ENCODE peak calls at places on chromosome 3, in eight cellular contexts. C, E, J, B, F, Q, O and S are unnamed samples. For H3K9me3, the result is how much of the 10 kb centered on the place peaks cover.

GRCh38 chr3:123038751-123039150 is 11.2 kb upstream of the SEMA5B start:
- DNase-seq in J (no peak), E (no peak), B (no peak), O (no peak), F (no peak), Q (no peak), C (no peak), S (no peak)

GRCh38 chr3:175940243-175940642 is 1081.1 kb downstream of the NAALADL2 start:
- DNase-seq in B (no peak), C (no peak), F (no peak), Q (no peak), E (no peak), J (no peak), O (no peak), S (no peak)

GRCh38 chr3:183306798-183307671 is 54.0 kb downstream of the B3GNT5 start:
- DNase-seq in E (peak), F (peak), B (peak), O (no peak), Q (no peak), C (no peak), J (peak), S (peak)

GRCh38 chr3:54243262-54243931 is 121.0 kb downstream of the CACNA2D3 start:
- DNase-seq in F (no peak), E (no peak), Q (no peak), C (no peak), J (no peak), B (peak), O (peak), S (no peak)

GRCh38 chr3:187705164-187705563 is 2.8 kb upstream of the RTP2 start:
- DNase-seq in Q (no peak), O (no peak), J (no peak), F (no peak), B (no peak), E (no peak), C (no peak), S (no peak)

GRCh38 chr3:172351895-172352466 is 96.3 kb downstream of the GHSR start:
- DNase-seq in J (no peak), O (no peak), C (no peak), Q (no peak), F (no peak), B (no peak), E (no peak), S (no peak)

GRCh38 chr3:123449986-123450474 is 1.1 kb upstream of the ADCY5 start:
- DNase-seq in E (no peak), C (no peak), Q (no peak), F (no peak), J (peak), B (no peak), O (no peak), S (no peak)

GRCh38 chr3:152554980-152555379 is 280.0 kb upstream of the P2RY1 start:
- DNase-seq in C (no peak), J (no peak), Q (no peak), E (no peak), O (no peak), F (no peak), B (no peak), S (no peak)

GRCh38 chr3:47440131-47440530 is 35.6 kb downstream of the SCAP start:
- DNase-seq in B (no peak), F (no peak), O (peak), C (no peak), E (no peak), Q (no peak), J (no peak), S (no peak)

GRCh38 chr3:57179580-57180410 is 14.6 kb upstream of the IL17RD start:
- DNase-seq in Q (no peak), B (no peak), F (no peak), O (peak), J (no peak), E (no peak), C (no peak), S (no peak)

GRCh38 chr3:187744169-187745151 is 808 bp downstream of the BCL6 start:
- DNase-seq in E (peak), J (peak), Q (no peak), B (peak), F (no peak), O (no peak), C (no peak), S (no peak)

GRCh38 chr3:67418539-67419529 is 235.6 kb downstream of the SUCLG2 start:
- DNase-seq in E (no peak), J (no peak), F (no peak), Q (no peak), C (no peak), B (no peak), O (no peak), S (no peak)

GRCh38 chr3:127988770-127989518 is 63.3 kb upstream of the SEC61A1 start:
- DNase-seq in O (no peak), E (no peak), B (no peak), Q (no peak), J (no peak), C (peak), F (no peak), S (no peak)

GRCh38 chr3:9552252-9552999 is 1.2 kb downstream of the LHFPL4 start:
- DNase-seq in Q (no peak), B (peak), E (no peak), J (peak), O (no peak), C (no peak), F (no peak), S (no peak)

GRCh38 chr3:195907730-195908438 is 467 bp downstream of the TNK2 start:
- DNase-seq in J (peak), C (no peak), Q (no peak), E (peak), B (peak), O (no peak), F (no peak), S (no peak)

GRCh38 chr3:40306336-40306735 is 3.2 kb upstream of the EIF1B start:
- DNase-seq in F (no peak), E (no peak), B (no peak), J (no peak), O (no peak), C (no peak), Q (no peak), S (no peak)

GRCh38 chr3:20039082-20039764 is 1.0 kb upstream of the KAT2B start:
- DNase-seq in O (no peak), F (no peak), Q (no peak), E (no peak), B (no peak), J (no peak), C (no peak), S (no peak)

GRCh38 chr3:169218314-169218983 is 445.1 kb downstream of the MECOM start:
- DNase-seq in Q (no peak), E (no peak), F (no peak), O (peak), J (no peak), B (peak), C (peak), S (no peak)

GRCh38 chr3:41508063-41508696 is 308.9 kb downstream of the CTNNB1 start:
- DNase-seq in E (no peak), B (no peak), Q (no peak), F (no peak), C (peak), O (no peak), J (no peak), S (no peak)

GRCh38 chr3:25592510-25592968 is 72.2 kb downstream of the TOP2B start:
- DNase-seq in C (peak), O (peak), E (peak), B (no peak), J (no peak), Q (no peak), F (no peak), S (no peak)

GRCh38 chr3:52535411-52536111 is 844 bp upstream of the UQCC5 start:
- DNase-seq in B (no peak), O (no peak), E (no peak), J (no peak), C (no peak), Q (no peak), F (no peak), S (no peak)

GRCh38 chr3:18559323-18559972 is 134.3 kb upstream of the SATB1 start:
- DNase-seq in B (peak), J (no peak), O (peak), Q (no peak), E (no peak), F (no peak), C (peak), S (no peak)

GRCh38 chr3:71423151-71423906 is 160.2 kb downstream of the FOXP1 start:
- DNase-seq in Q (no peak), F (peak), E (no peak), B (no peak), J (no peak), O (no peak), C (no peak), S (peak)

GRCh38 chr3:42843730-42844713 is 31.7 kb downstream of the CYP8B1 start:
- DNase-seq in J (no peak), B (no peak), Q (no peak), O (no peak), C (no peak), F (no peak), E (peak), S (no peak)

GRCh38 chr3:20857636-20858035 is 671.6 kb upstream of the SGO1 start:
- DNase-seq in F (no peak), J (no peak), Q (no peak), E (no peak), O (no peak), C (no peak), B (no peak), S (no peak)

GRCh38 chr3:127735767-127736693 is 63.3 kb downstream of the ABTB1 start:
- DNase-seq in E (peak), Q (no peak), J (no peak), O (no peak), B (no peak), F (no peak), C (no peak), S (peak)

GRCh38 chr3:156395961-156396700 is 158.8 kb downstream of the SSR3 start:
- DNase-seq in Q (no peak), C (no peak), E (no peak), B (no peak), J (no peak), F (no peak), O (peak), S (no peak)

GRCh38 chr3:142019794-142020320 is 129.5 kb downstream of the TFDP2 start:
- DNase-seq in J (no peak), O (no peak), E (no peak), C (no peak), B (no peak), F (no peak), Q (no peak), S (no peak)

GRCh38 chr3:42476225-42477160 is 25.9 kb upstream of the VIPR1 start:
- DNase-seq in F (no peak), Q (peak), B (peak), E (no peak), J (no peak), C (no peak), O (no peak), S (peak)

GRCh38 chr3:32410367-32411246 is 19.0 kb downstream of the CMTM7 start:
- DNase-seq in C (no peak), Q (no peak), O (no peak), J (no peak), F (no peak), B (no peak), E (no peak), S (peak)

GRCh38 chr3:190229632-190230424 is 92.4 kb downstream of the CLDN1 start:
- DNase-seq in Q (no peak), F (no peak), E (no peak), O (peak), C (no peak), J (no peak), B (no peak), S (no peak)

GRCh38 chr3:150147776-150148175 is 177.1 kb upstream of the PFN2 start:
- DNase-seq in O (no peak), J (no peak), Q (peak), B (no peak), C (no peak), F (no peak), E (no peak), S (no peak)

GRCh38 chr3:195180490-195181106 is 90.4 kb downstream of the XXYLT1 start:
- DNase-seq in F (no peak), C (no peak), J (peak), B (no peak), E (peak), Q (no peak), O (no peak), S (no peak)

GRCh38 chr3:147699175-147699838 is 290.1 kb downstream of the ZIC1 start:
- DNase-seq in F (no peak), O (no peak), E (no peak), J (no peak), C (peak), Q (no peak), B (no peak), S (no peak)

GRCh38 chr3:184637705-184638104 is 74.2 kb downstream of the MAGEF1 start:
- DNase-seq in O (no peak), E (no peak), F (no peak), J (no peak), B (no peak), Q (no peak), C (no peak), S (no peak)
- TF ChIP-seq POLR2AphosphoS5 in O (no peak), E (no peak), F (no peak), J (no peak), B (no peak), Q (no peak), C (no peak), S (no peak)

GRCh38 chr3:197249542-197249941 is 48.9 kb downstream of the DLG1 start:
- DNase-seq in O (no peak), B (no peak), Q (no peak), E (no peak), F (no peak), C (no peak), J (no peak), S (no peak)
- H3K9me3 ChIP-seq in O (under half), B (under half), Q (under half), E (under half), F (under half), C (under half), J (under half), S (under half)

GRCh38 chr3:37540786-37541185 is 320.9 kb upstream of the CTDSPL start:
- DNase-seq in O (no peak), F (no peak), J (no peak), Q (no peak), B (no peak), C (no peak), E (no peak), S (peak)
- TF ChIP-seq POLR2AphosphoS5 in O (no peak), F (no peak), J (no peak), Q (no peak), B (no peak), C (no peak), E (no peak), S (no peak)

GRCh38 chr3:119122350-119122749 is 23.6 kb upstream of the TEX55 start:
- DNase-seq in E (no peak), B (no peak), J (no peak), C (no peak), O (no peak), F (no peak), Q (no peak), S (no peak)

GRCh38 chr3:119125742-119126507 is 20.0 kb upstream of the TEX55 start:
- DNase-seq in Q (no peak), F (no peak), O (no peak), E (no peak), C (no peak), J (peak), B (no peak), S (no peak)

GRCh38 chr3:119120480-119120879 is 25.5 kb upstream of the TEX55 start:
- DNase-seq in C (no peak), E (no peak), B (no peak), Q (no peak), O (no peak), F (no peak), J (no peak), S (no peak)
- H3K9me3 ChIP-seq in C (under half), E (under half), B (under half), Q (under half), O (under half), F (under half), J (under half), S (under half)

DNA sequence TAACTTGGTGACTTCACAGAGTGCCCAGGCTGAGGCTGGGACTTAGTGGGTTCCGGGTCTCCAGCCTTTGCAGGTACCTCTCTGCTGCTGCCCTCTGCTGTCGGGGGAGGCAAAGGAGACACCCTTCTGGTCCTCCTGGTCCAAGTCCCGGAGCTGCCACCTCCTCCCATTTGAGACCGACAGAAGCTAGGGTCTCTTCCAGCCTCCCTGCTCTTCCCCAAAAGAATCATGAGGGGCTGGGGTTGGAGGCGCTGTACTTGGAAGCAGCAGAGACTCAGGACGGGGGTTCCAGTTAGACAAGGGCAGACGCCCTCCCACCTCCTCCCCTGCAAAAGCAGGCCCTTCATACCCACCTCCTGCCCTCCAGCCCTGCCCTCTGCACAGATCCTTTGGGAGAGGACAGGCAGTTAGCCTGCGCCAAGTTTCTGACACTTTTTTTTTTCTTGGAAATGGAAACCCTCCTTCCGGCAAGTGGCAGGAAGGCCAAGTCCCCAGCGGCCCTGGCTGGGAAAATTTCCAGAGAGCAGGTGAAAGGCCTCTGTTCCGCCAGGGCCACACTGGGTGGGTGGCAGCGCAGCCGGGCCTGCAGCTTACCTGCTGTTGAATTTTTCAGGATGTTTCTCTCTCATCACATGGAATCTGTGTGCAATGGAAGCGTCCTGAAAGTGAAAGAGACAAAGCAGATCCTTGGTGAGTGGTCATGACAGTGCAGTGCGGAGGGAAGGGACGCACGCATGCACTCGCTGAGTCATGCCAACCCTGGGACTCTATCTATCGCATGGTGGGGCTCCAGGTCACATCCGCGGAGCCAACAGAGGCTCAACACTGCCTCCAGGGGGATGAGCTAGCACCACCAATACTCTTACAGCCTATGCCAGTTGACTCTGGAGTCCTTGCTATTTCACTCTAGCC is 119.9 kb downstream of the DGKG start:
- DNase-seq in Q (no peak), O (peak), F (no peak), J (peak), E (peak), C (peak), B (peak), S (no peak)
- TF ChIP-seq POLR2AphosphoS5 in Q (peak), O (no peak), F (no peak), J (no peak), E (no peak), C (peak), B (no peak), S (no peak)

GRCh38 chr3:197244751-197245150 is 53.7 kb downstream of the DLG1 start:
- DNase-seq in E (no peak), Q (no peak), B (no peak), F (no peak), C (no peak), J (no peak), O (no peak), S (no peak)
- H3K9me3 ChIP-seq in E (under half), Q (under half), B (under half), F (half or more), C (under half), J (under half), O (under half), S (under half)

GRCh38 chr3:3589715-3590130 is 209.5 kb upstream of the LRRN1 start:
- DNase-seq in O (no peak), B (no peak), J (no peak), F (no peak), C (no peak), Q (no peak), E (no peak), S (no peak)
- TF ChIP-seq POLR2AphosphoS5 in O (no peak), B (no peak), J (no peak), F (no peak), C (no peak), Q (no peak), E (no peak), S (no peak)